ENCODE peak calls at places on chromosome 16, in ten cellular contexts. Y is Kasumi-1; Z is osteoblast; E is substantia nigra; Q is heart right ventricle; R is effector CD4-positive, alpha-beta T cell; F is AG09319; C is LHCN-M2; G is amygdala; K is GM12891. I is an unnamed sample.

GRCh38 chr16:77437859-77438258 is 3.0 kb upstream of the ADAMTS18 start:
- DNase-seq in Y (no peak), Z (no peak), E (no peak), Q (no peak), R (no peak), F (peak), C (peak), G (no peak), K (no peak), I (no peak)

GRCh38 chr16:47851026-47851610 is 304.7 kb downstream of the ABCC12 start:
- DNase-seq in Y (no peak), Z (no peak), E (no peak), Q (no peak), R (no peak), F (no peak), C (no peak), G (peak), K (no peak), I (no peak)

GRCh38 chr16:49158029-49158642 is 123.5 kb downstream of the CBLN1 start:
- DNase-seq in Y (peak), Z (no peak), E (no peak), Q (no peak), R (no peak), F (no peak), C (peak), G (no peak), K (peak), I (no peak)

GRCh38 chr16:22192261-22193133 is 13.6 kb upstream of the EEF2K start:
- DNase-seq in Y (peak), Z (peak), E (peak), Q (peak), R (peak), F (peak), C (peak), G (peak), K (no peak), I (peak)

GRCh38 chr16:50697881-50698767 is 4.7 kb downstream of the NOD2 start:
- DNase-seq in Y (no peak), Z (peak), E (no peak), Q (no peak), R (no peak), F (peak), C (peak), G (no peak), K (no peak), I (no peak)

GRCh38 chr16:57235128-57236092 is 9.6 kb upstream of the ARL2BP start:
- DNase-seq in Y (peak), Z (peak), E (no peak), Q (no peak), R (no peak), F (no peak), C (peak), G (no peak), K (no peak), I (no peak)

GRCh38 chr16:89093602-89094251 is at the start of gene ACSF3:
- DNase-seq in Y (peak), Z (peak), E (peak), Q (peak), R (peak), F (peak), C (peak), G (peak), K (peak), I (peak)

GRCh38 chr16:22659933-22660332 is 149.2 kb downstream of the NPIPB5 start:
- DNase-seq in Y (no peak), Z (no peak), E (no peak), Q (no peak), R (no peak), F (no peak), C (no peak), G (no peak), K (no peak), I (no peak)

GRCh38 chr16:50560903-50561863 is 13.0 kb downstream of the NKD1 start:
- DNase-seq in Y (no peak), Z (no peak), E (no peak), Q (no peak), R (no peak), F (no peak), C (no peak), G (no peak), K (no peak), I (no peak)

GRCh38 chr16:88769617-88770458 is 15.2 kb downstream of the PIEZO1 start:
- DNase-seq in Y (no peak), Z (peak), E (no peak), Q (no peak), R (no peak), F (no peak), C (no peak), G (no peak), K (peak), I (no peak)

GRCh38 chr16:85301171-85301690 is 189.0 kb upstream of the CIBAR2 start:
- DNase-seq in Y (no peak), Z (no peak), E (no peak), Q (no peak), R (no peak), F (no peak), C (no peak), G (no peak), K (no peak), I (no peak)

GRCh38 chr16:74309789-74310781 is 13.5 kb downstream of the PSMD7 start:
- DNase-seq in Y (peak), Z (peak), E (no peak), Q (no peak), R (no peak), F (no peak), C (peak), G (no peak), K (peak), I (no peak)

GRCh38 chr16:81547194-81547918 is 102.7 kb downstream of the CMIP start:
- DNase-seq in Y (peak), Z (no peak), E (no peak), Q (no peak), R (no peak), F (no peak), C (no peak), G (no peak), K (no peak), I (no peak)

GRCh38 chr16:66616169-66616568 is 11.7 kb downstream of the CMTM3 start:
- DNase-seq in Y (no peak), Z (no peak), E (no peak), Q (no peak), R (no peak), F (no peak), C (no peak), G (no peak), K (no peak), I (no peak)

GRCh38 chr16:59478806-59479205 is 744.7 kb upstream of the GOT2 start:
- DNase-seq in Y (peak), Z (peak), E (no peak), Q (no peak), R (no peak), F (peak), C (no peak), G (no peak), K (no peak), I (no peak)

GRCh38 chr16:2364638-2365210 is 24.2 kb upstream of the ABCA3 start:
- DNase-seq in Y (no peak), Z (no peak), E (no peak), Q (no peak), R (no peak), F (no peak), C (peak), G (no peak), K (no peak), I (no peak)

GRCh38 chr16:47079883-47080282 is 63.9 kb downstream of the NETO2 start:
- DNase-seq in Y (no peak), Z (no peak), E (no peak), Q (no peak), R (no peak), F (no peak), C (no peak), G (no peak), K (no peak), I (no peak)

GRCh38 chr16:11439216-11439615 is 94.0 kb downstream of the RMI2 start:
- DNase-seq in Y (no peak), Z (no peak), E (no peak), Q (no peak), R (no peak), F (no peak), C (no peak), G (no peak), K (no peak), I (no peak)

GRCh38 chr16:76946879-76947278 is 244.1 kb upstream of the MON1B start:
- DNase-seq in Y (no peak), Z (peak), E (no peak), Q (no peak), R (no peak), F (peak), C (peak), G (no peak), K (no peak), I (no peak)

GRCh38 chr16:81697321-81697885 is 81.7 kb upstream of the PLCG2 start:
- DNase-seq in Y (peak), Z (peak), E (peak), Q (peak), R (no peak), F (no peak), C (peak), G (no peak), K (peak), I (peak)

GRCh38 chr16:17354121-17354750 is 116.5 kb downstream of the XYLT1 start:
- DNase-seq in Y (no peak), Z (no peak), E (no peak), Q (no peak), R (no peak), F (no peak), C (no peak), G (no peak), K (no peak), I (no peak)

GRCh38 chr16:2752850-2753522 is 548 bp downstream of the SRRM2 start:
- DNase-seq in Y (peak), Z (peak), E (peak), Q (peak), R (no peak), F (peak), C (peak), G (peak), K (peak), I (peak)

GRCh38 chr16:82782715-82783251 is 156.0 kb downstream of the CDH13 start:
- DNase-seq in Y (no peak), Z (no peak), E (no peak), Q (peak), R (no peak), F (no peak), C (peak), G (no peak), K (no peak), I (no peak)

GRCh38 chr16:25501530-25502255 is 190.1 kb upstream of the HS3ST4 start:
- DNase-seq in Y (no peak), Z (no peak), E (no peak), Q (no peak), R (no peak), F (no peak), C (no peak), G (no peak), K (no peak), I (no peak)

GRCh38 chr16:47213761-47214440 is 70.2 kb upstream of the NETO2 start:
- DNase-seq in Y (no peak), Z (peak), E (no peak), Q (no peak), R (no peak), F (no peak), C (no peak), G (no peak), K (no peak), I (no peak)

GRCh38 chr16:49652441-49653175 is 203.3 kb downstream of the ZNF423 start:
- DNase-seq in Y (no peak), Z (peak), E (no peak), Q (peak), R (no peak), F (peak), C (no peak), G (no peak), K (no peak), I (no peak)

GRCh38 chr16:9033125-9033830 is 58.2 kb upstream of the HAPSTR1 start:
- DNase-seq in Y (peak), Z (peak), E (no peak), Q (no peak), R (no peak), F (no peak), C (peak), G (no peak), K (no peak), I (no peak)

GRCh38 chr16:4656221-4656620 is 31.6 kb downstream of the MGRN1 start:
- DNase-seq in Y (no peak), Z (peak), E (no peak), Q (no peak), R (no peak), F (no peak), C (no peak), G (no peak), K (no peak), I (no peak)

GRCh38 chr16:30004811-30005242 is 6.0 kb downstream of the DOC2A start:
- DNase-seq in Y (no peak), Z (no peak), E (no peak), Q (no peak), R (no peak), F (no peak), C (no peak), G (no peak), K (peak), I (no peak)

GRCh38 chr16:85360323-85361277 is 248.3 kb upstream of the CIBAR2 start:
- DNase-seq in Y (no peak), Z (no peak), E (no peak), Q (no peak), R (no peak), F (no peak), C (peak), G (no peak), K (no peak), I (no peak)

GRCh38 chr16:11231367-11231970 is 24.5 kb downstream of the SOCS1 start:
- DNase-seq in Y (no peak), Z (no peak), E (no peak), Q (no peak), R (no peak), F (no peak), C (no peak), G (no peak), K (no peak), I (no peak)

GRCh38 chr16:57299009-57299718 is 14.7 kb upstream of the PLLP start:
- DNase-seq in Y (peak), Z (peak), E (no peak), Q (no peak), R (peak), F (no peak), C (no peak), G (no peak), K (no peak), I (no peak)

GRCh38 chr16:35910409-35910808 is 2451.0 kb downstream of the TP53TG3F start:
- DNase-seq in Y (no peak), Z (peak), E (no peak), Q (no peak), R (no peak), F (no peak), C (no peak), G (no peak), K (no peak), I (no peak)

GRCh38 chr16:11386791-11387546 is 41.7 kb downstream of the RMI2 start:
- DNase-seq in Y (peak), Z (peak), E (peak), Q (peak), R (no peak), F (no peak), C (no peak), G (no peak), K (peak), I (no peak)

GRCh38 chr16:83336630-83337029 is 471.1 kb upstream of the HSBP1 start:
- DNase-seq in Y (no peak), Z (peak), E (no peak), Q (no peak), R (no peak), F (peak), C (peak), G (no peak), K (no peak), I (no peak)

GRCh38 chr16:17258848-17259713 is 211.7 kb downstream of the XYLT1 start:
- DNase-seq in Y (no peak), Z (no peak), E (no peak), Q (no peak), R (no peak), F (no peak), C (no peak), G (no peak), K (peak), I (no peak)

GRCh38 chr16:15572329-15573001 is 70.5 kb downstream of the MARF1 start:
- DNase-seq in Y (no peak), Z (peak), E (no peak), Q (no peak), R (no peak), F (peak), C (peak), G (no peak), K (no peak), I (no peak)

GRCh38 chr16:73847090-73847489 is 449.5 kb upstream of the PSMD7 start:
- DNase-seq in Y (no peak), Z (no peak), E (no peak), Q (no peak), R (no peak), F (no peak), C (no peak), G (no peak), K (no peak), I (no peak)

GRCh38 chr16:49121636-49122035 is 160.0 kb downstream of the CBLN1 start:
- DNase-seq in Y (no peak), Z (no peak), E (no peak), Q (no peak), R (no peak), F (no peak), C (no peak), G (no peak), K (no peak), I (no peak)